ENCODE peak calls at places on chromosomes 4 and X, in eight cellular contexts. One of them, this sample, is unnamed.

GRCh38 chr4:1565598-1566295 is 118.4 kb downstream of the FAM53A start:
- DNase-seq in BE2C: no peak
- DNase-seq in uterus: no peak
- DNase-seq in cardiac muscle cell: no peak
- DNase-seq in mesothelial cell of epicardium: no peak
- DNase-seq in K562: no peak
- DNase-seq in ovary: no peak
- DNase-seq in Calu3: no peak
- DNase-seq in this sample: no peak

GRCh38 chrX:29870608-29871007 is 344.8 kb upstream of the MAGEB2 start:
- DNase-seq in mesothelial cell of epicardium: no peak
- DNase-seq in uterus: no peak
- DNase-seq in K562: no peak
- DNase-seq in Calu3: no peak
- DNase-seq in BE2C: no peak
- DNase-seq in cardiac muscle cell: no peak
- DNase-seq in ovary: no peak
- DNase-seq in this sample: no peak

GRCh38 chrX:153312041-153312440 is 9.5 kb downstream of the PNMA6F start:
- DNase-seq in uterus: no peak
- DNase-seq in cardiac muscle cell: no peak
- DNase-seq in Calu3: no peak
- DNase-seq in ovary: no peak
- DNase-seq in K562: no peak
- DNase-seq in mesothelial cell of epicardium: no peak
- DNase-seq in BE2C: no peak
- DNase-seq in this sample: no peak

GRCh38 chr4:98656443-98656842 is 2.0 kb downstream of the TSPAN5 start:
- DNase-seq in K562: no peak
- DNase-seq in cardiac muscle cell: no peak
- DNase-seq in ovary: no peak
- DNase-seq in BE2C: no peak
- DNase-seq in Calu3: no peak
- DNase-seq in mesothelial cell of epicardium: no peak
- DNase-seq in uterus: no peak
- DNase-seq in this sample: no peak

GRCh38 chr4:102449751-102450352 is 51.3 kb upstream of the NFKB1 start:
- DNase-seq in cardiac muscle cell: peak; percentile 78
- DNase-seq in ovary: no peak
- DNase-seq in Calu3: peak; percentile 27
- DNase-seq in uterus: no peak
- DNase-seq in K562: peak; percentile 22
- DNase-seq in mesothelial cell of epicardium: no peak
- DNase-seq in BE2C: peak; percentile 41
- DNase-seq in this sample: peak; percentile 53

GRCh38 chr4:105923507-105924238 is 28.4 kb downstream of the NPNT start:
- DNase-seq in uterus: peak; percentile 14
- DNase-seq in mesothelial cell of epicardium: no peak
- DNase-seq in K562: no peak
- DNase-seq in cardiac muscle cell: peak; percentile 6
- DNase-seq in ovary: no peak
- DNase-seq in Calu3: no peak
- DNase-seq in BE2C: no peak
- DNase-seq in this sample: no peak

GRCh38 chr4:121842862-121843261 is 19.2 kb upstream of the CCNA2 start:
- DNase-seq in ovary: no peak
- DNase-seq in uterus: no peak
- DNase-seq in mesothelial cell of epicardium: no peak
- DNase-seq in cardiac muscle cell: no peak
- DNase-seq in K562: no peak
- DNase-seq in BE2C: no peak
- DNase-seq in Calu3: no peak
- DNase-seq in this sample: no peak

GRCh38 chr4:13215560-13215959 is 268.6 kb downstream of the RAB28 start:
- DNase-seq in ovary: no peak
- DNase-seq in uterus: no peak
- DNase-seq in cardiac muscle cell: no peak
- DNase-seq in Calu3: no peak
- DNase-seq in K562: no peak
- DNase-seq in mesothelial cell of epicardium: no peak
- DNase-seq in BE2C: no peak
- DNase-seq in this sample: no peak

GRCh38 chr4:3704669-3705068 is 61.5 kb upstream of the ADRA2C start:
- DNase-seq in cardiac muscle cell: no peak
- DNase-seq in mesothelial cell of epicardium: no peak
- DNase-seq in uterus: no peak
- DNase-seq in K562: no peak
- DNase-seq in BE2C: peak; percentile 11
- DNase-seq in Calu3: no peak
- DNase-seq in ovary: no peak
- DNase-seq in this sample: no peak

GRCh38 chrX:138492371-138492770 is 219.1 kb downstream of the FGF13 start:
- DNase-seq in K562: no peak
- DNase-seq in Calu3: no peak
- DNase-seq in cardiac muscle cell: no peak
- DNase-seq in uterus: no peak
- DNase-seq in mesothelial cell of epicardium: no peak
- DNase-seq in ovary: no peak
- DNase-seq in BE2C: no peak
- DNase-seq in this sample: no peak

GRCh38 chrX:122739770-122740169 is 444.3 kb upstream of the GRIA3 start:
- DNase-seq in Calu3: no peak
- DNase-seq in uterus: no peak
- DNase-seq in K562: no peak
- DNase-seq in mesothelial cell of epicardium: no peak
- DNase-seq in BE2C: no peak
- DNase-seq in cardiac muscle cell: no peak
- DNase-seq in ovary: no peak
- DNase-seq in this sample: peak; percentile 3

GRCh38 chr4:181008164-181008563 is 1235.0 kb upstream of the TENM3 start:
- DNase-seq in ovary: no peak
- DNase-seq in BE2C: no peak
- DNase-seq in cardiac muscle cell: no peak
- DNase-seq in mesothelial cell of epicardium: no peak
- DNase-seq in K562: no peak
- DNase-seq in Calu3: peak; percentile 0
- DNase-seq in uterus: no peak
- DNase-seq in this sample: no peak

GRCh38 chr4:26985836-26986235 is 125.2 kb downstream of the STIM2 start:
- DNase-seq in uterus: no peak
- DNase-seq in BE2C: no peak
- DNase-seq in cardiac muscle cell: peak; percentile 29
- DNase-seq in ovary: no peak
- DNase-seq in Calu3: no peak
- DNase-seq in K562: no peak
- DNase-seq in mesothelial cell of epicardium: no peak
- DNase-seq in this sample: no peak

GRCh38 chr4:41655177-41655576 is 93.3 kb downstream of the PHOX2B start:
- DNase-seq in Calu3: no peak
- DNase-seq in ovary: no peak
- DNase-seq in BE2C: no peak
- DNase-seq in uterus: no peak
- DNase-seq in cardiac muscle cell: no peak
- DNase-seq in K562: no peak
- DNase-seq in mesothelial cell of epicardium: no peak
- DNase-seq in this sample: no peak

DNA sequence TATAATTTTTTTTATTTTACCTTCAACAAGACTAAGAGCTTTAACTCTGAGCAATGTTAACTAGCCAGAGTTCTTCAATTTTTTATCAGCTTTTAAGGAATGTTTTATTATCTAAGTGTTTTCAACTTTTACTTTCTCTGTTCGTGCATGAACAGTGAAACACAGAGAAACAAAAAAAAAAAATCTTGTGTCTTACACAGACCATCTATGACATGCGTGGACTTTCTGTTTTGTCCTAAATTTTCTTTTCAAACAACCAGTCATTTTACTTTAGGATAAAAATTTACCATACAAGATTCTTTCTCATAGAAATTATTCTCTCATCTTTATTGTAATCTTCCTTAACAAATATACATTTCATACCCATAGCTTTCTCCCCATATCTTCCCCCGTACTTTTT is 731.9 kb upstream of the PCDH10 start:
- DNase-seq in K562: no peak
- DNase-seq in ovary: no peak
- DNase-seq in mesothelial cell of epicardium: no peak
- DNase-seq in uterus: no peak
- DNase-seq in BE2C: no peak
- DNase-seq in Calu3: no peak
- DNase-seq in cardiac muscle cell: no peak
- DNase-seq in this sample: no peak
- TF ChIP-seq CTCF in K562: no peak
- TF ChIP-seq CTCF in ovary: no peak
- TF ChIP-seq CTCF in mesothelial cell of epicardium: no peak
- TF ChIP-seq CTCF in uterus: no peak
- TF ChIP-seq CTCF in BE2C: no peak
- TF ChIP-seq CTCF in Calu3: no peak
- TF ChIP-seq CTCF in cardiac muscle cell: no peak
- TF ChIP-seq CTCF in this sample: no peak

GRCh38 chr4:75705198-75705712 is 19.1 kb upstream of the USO1 start:
- DNase-seq in mesothelial cell of epicardium: no peak
- DNase-seq in uterus: no peak
- DNase-seq in ovary: no peak
- DNase-seq in cardiac muscle cell: no peak
- DNase-seq in K562: no peak
- DNase-seq in Calu3: no peak
- DNase-seq in BE2C: no peak
- DNase-seq in this sample: no peak
- TF ChIP-seq CTCF in mesothelial cell of epicardium: no peak
- TF ChIP-seq CTCF in uterus: no peak
- TF ChIP-seq CTCF in ovary: no peak
- TF ChIP-seq CTCF in cardiac muscle cell: no peak
- TF ChIP-seq CTCF in K562: no peak
- TF ChIP-seq CTCF in Calu3: no peak
- TF ChIP-seq CTCF in BE2C: no peak
- TF ChIP-seq CTCF in this sample: no peak

GRCh38 chrX:31269914-31270313 is 198.1 kb upstream of the FTHL17 start:
- DNase-seq in K562: no peak
- DNase-seq in uterus: no peak
- DNase-seq in BE2C: no peak
- DNase-seq in mesothelial cell of epicardium: no peak
- DNase-seq in cardiac muscle cell: peak; percentile 6
- DNase-seq in ovary: peak; percentile 27
- DNase-seq in Calu3: no peak
- DNase-seq in this sample: no peak
- TF ChIP-seq CTCF in K562: no peak
- TF ChIP-seq CTCF in uterus: no peak
- TF ChIP-seq CTCF in BE2C: no peak
- TF ChIP-seq CTCF in mesothelial cell of epicardium: no peak
- TF ChIP-seq CTCF in cardiac muscle cell: no peak
- TF ChIP-seq CTCF in ovary: no peak
- TF ChIP-seq CTCF in Calu3: no peak
- TF ChIP-seq CTCF in this sample: no peak

DNA sequence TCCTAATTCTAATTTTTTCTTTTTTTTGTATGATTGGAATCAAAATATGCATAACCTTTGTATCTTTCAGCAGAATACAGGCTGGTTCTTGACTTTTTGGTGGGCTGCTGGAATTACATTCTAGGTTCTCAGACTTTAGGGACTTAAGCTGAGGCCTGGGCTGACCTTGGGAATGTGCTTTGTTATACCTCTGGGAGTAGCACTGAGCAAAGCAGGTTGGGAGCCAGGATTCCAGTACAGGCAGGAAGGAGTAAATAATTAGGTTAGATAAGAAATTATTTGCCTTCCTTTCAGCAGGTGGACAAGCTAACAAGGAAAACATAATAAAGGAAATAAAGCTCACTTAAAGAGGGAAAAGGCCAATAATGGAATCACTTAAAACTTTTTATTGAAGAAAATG is 49.9 kb upstream of the SLC4A4 start:
- DNase-seq in K562: no peak
- DNase-seq in mesothelial cell of epicardium: no peak
- DNase-seq in uterus: no peak
- DNase-seq in Calu3: no peak
- DNase-seq in BE2C: no peak
- DNase-seq in cardiac muscle cell: no peak
- DNase-seq in ovary: no peak
- DNase-seq in this sample: no peak
- TF ChIP-seq CTCF in K562: no peak
- TF ChIP-seq CTCF in mesothelial cell of epicardium: no peak
- TF ChIP-seq CTCF in uterus: no peak
- TF ChIP-seq CTCF in Calu3: no peak
- TF ChIP-seq CTCF in BE2C: no peak
- TF ChIP-seq CTCF in cardiac muscle cell: no peak
- TF ChIP-seq CTCF in ovary: no peak
- TF ChIP-seq CTCF in this sample: no peak

GRCh38 chr4:92012899-92013867 is 290.6 kb upstream of the GRID2 start:
- DNase-seq in mesothelial cell of epicardium: no peak
- DNase-seq in K562: no peak
- DNase-seq in cardiac muscle cell: peak; percentile 8
- DNase-seq in uterus: no peak
- DNase-seq in BE2C: no peak
- DNase-seq in Calu3: no peak
- DNase-seq in ovary: no peak
- DNase-seq in this sample: peak; percentile 21
- TF ChIP-seq CTCF in mesothelial cell of epicardium: no peak
- TF ChIP-seq CTCF in K562: no peak
- TF ChIP-seq CTCF in cardiac muscle cell: peak; percentile 18
- TF ChIP-seq CTCF in uterus: no peak
- TF ChIP-seq CTCF in BE2C: no peak
- TF ChIP-seq CTCF in Calu3: no peak
- TF ChIP-seq CTCF in ovary: no peak
- TF ChIP-seq CTCF in this sample: peak; percentile 37

GRCh38 chr4:74969507-74970474 is 36.9 kb downstream of the PARM1 start:
- DNase-seq in K562: no peak
- DNase-seq in BE2C: peak; percentile 74
- DNase-seq in Calu3: no peak
- DNase-seq in uterus: no peak
- DNase-seq in cardiac muscle cell: peak; percentile 5
- DNase-seq in mesothelial cell of epicardium: no peak
- DNase-seq in ovary: no peak
- DNase-seq in this sample: no peak

GRCh38 chr4:74968456-74969164 is 35.7 kb downstream of the PARM1 start:
- DNase-seq in Calu3: no peak
- DNase-seq in K562: no peak
- DNase-seq in mesothelial cell of epicardium: no peak
- DNase-seq in cardiac muscle cell: no peak
- DNase-seq in BE2C: no peak
- DNase-seq in uterus: no peak
- DNase-seq in ovary: no peak
- DNase-seq in this sample: no peak

GRCh38 chr4:74970577-74970976 is 37.7 kb downstream of the PARM1 start:
- DNase-seq in K562: no peak
- DNase-seq in cardiac muscle cell: no peak
- DNase-seq in BE2C: peak; percentile 55
- DNase-seq in mesothelial cell of epicardium: no peak
- DNase-seq in uterus: no peak
- DNase-seq in ovary: no peak
- DNase-seq in Calu3: no peak
- DNase-seq in this sample: no peak

GRCh38 chr4:74964311-74964710 is 31.4 kb downstream of the PARM1 start:
- DNase-seq in ovary: no peak
- DNase-seq in K562: no peak
- DNase-seq in Calu3: no peak
- DNase-seq in cardiac muscle cell: no peak
- DNase-seq in mesothelial cell of epicardium: no peak
- DNase-seq in uterus: no peak
- DNase-seq in BE2C: no peak
- DNase-seq in this sample: no peak

GRCh38 chr4:74967324-74967723 is 34.4 kb downstream of the PARM1 start:
- DNase-seq in uterus: no peak
- DNase-seq in K562: no peak
- DNase-seq in BE2C: no peak
- DNase-seq in ovary: no peak
- DNase-seq in cardiac muscle cell: no peak
- DNase-seq in mesothelial cell of epicardium: no peak
- DNase-seq in Calu3: no peak
- DNase-seq in this sample: no peak
- TF ChIP-seq CTCF in uterus: no peak
- TF ChIP-seq CTCF in K562: no peak
- TF ChIP-seq CTCF in BE2C: no peak
- TF ChIP-seq CTCF in ovary: no peak
- TF ChIP-seq CTCF in cardiac muscle cell: no peak
- TF ChIP-seq CTCF in mesothelial cell of epicardium: no peak
- TF ChIP-seq CTCF in Calu3: no peak
- TF ChIP-seq CTCF in this sample: no peak

GRCh38 chr4:7992846-7993245 is 53.2 kb upstream of the AFAP1 start:
- DNase-seq in ovary: no peak
- DNase-seq in Calu3: no peak
- DNase-seq in K562: no peak
- DNase-seq in uterus: no peak
- DNase-seq in cardiac muscle cell: no peak
- DNase-seq in mesothelial cell of epicardium: no peak
- DNase-seq in BE2C: no peak
- DNase-seq in this sample: no peak
- TF ChIP-seq CTCF in ovary: no peak
- TF ChIP-seq CTCF in Calu3: no peak
- TF ChIP-seq CTCF in K562: no peak
- TF ChIP-seq CTCF in uterus: no peak
- TF ChIP-seq CTCF in cardiac muscle cell: no peak
- TF ChIP-seq CTCF in mesothelial cell of epicardium: no peak
- TF ChIP-seq CTCF in BE2C: no peak
- TF ChIP-seq CTCF in this sample: no peak